ENCODE peak calls at places on chromosomes 16 and 17, in eight cellular contexts. P, S, Y, O, N, I, L and U are unnamed samples.

GRCh38 chr16:68786685-68787418 is 49.8 kb downstream of the CDH1 start:
- DNase-seq in P (no peak), S (no peak), Y (peak), O (no peak), N (no peak), I (no peak), L (no peak), U (no peak)

GRCh38 chr16:12729448-12729847 is 74.2 kb downstream of the CPPED1 start:
- DNase-seq in P (no peak), S (no peak), Y (peak), O (no peak), N (no peak), I (no peak), L (no peak), U (no peak)

GRCh38 chr17:13393841-13394710 is 207.7 kb downstream of the HS3ST3A1 start:
- DNase-seq in P (no peak), S (no peak), Y (peak), O (no peak), N (no peak), I (no peak), L (no peak), U (no peak)

GRCh38 chr17:49851387-49852291 is 3.8 kb upstream of the TAC4 start:
- DNase-seq in P (peak), S (peak), Y (peak), O (peak), N (peak), I (peak), L (peak), U (peak)

GRCh38 chr16:69818811-69819587 is 56.9 kb downstream of the WWP2 start:
- DNase-seq in P (no peak), S (no peak), Y (no peak), O (no peak), N (no peak), I (no peak), L (no peak), U (no peak)

GRCh38 chr17:75864448-75864871 is 9.3 kb upstream of the WBP2 start:
- DNase-seq in P (peak), S (no peak), Y (peak), O (peak), N (peak), I (peak), L (peak), U (no peak)

GRCh38 chr16:3472878-3473595 is 22.3 kb downstream of the C16orf90 start:
- DNase-seq in P (no peak), S (no peak), Y (no peak), O (no peak), N (peak), I (no peak), L (no peak), U (no peak)

GRCh38 chr16:2955438-2955778 is 8.7 kb upstream of the KREMEN2 start:
- DNase-seq in P (no peak), S (no peak), Y (no peak), O (no peak), N (no peak), I (no peak), L (no peak), U (no peak)

GRCh38 chr16:83473109-83473508 is 334.7 kb upstream of the HSBP1 start:
- DNase-seq in P (no peak), S (no peak), Y (peak), O (no peak), N (no peak), I (no peak), L (no peak), U (no peak)

GRCh38 chr17:32112416-32112815 is 29.9 kb upstream of the RHOT1 start:
- DNase-seq in P (no peak), S (no peak), Y (no peak), O (no peak), N (no peak), I (no peak), L (no peak), U (no peak)

GRCh38 chr16:55499951-55500350 is 8.9 kb upstream of the LPCAT2 start:
- DNase-seq in P (peak), S (no peak), Y (peak), O (no peak), N (peak), I (no peak), L (no peak), U (no peak)

GRCh38 chr16:71426069-71426879 is 15.6 kb downstream of the TLE7 start:
- DNase-seq in P (no peak), S (peak), Y (peak), O (no peak), N (peak), I (no peak), L (no peak), U (no peak)

GRCh38 chr16:28110479-28110878 is 47.0 kb upstream of the GSG1L start:
- DNase-seq in P (no peak), S (no peak), Y (peak), O (no peak), N (no peak), I (no peak), L (no peak), U (no peak)

GRCh38 chr16:68251812-68252211 is 6.6 kb downstream of the PLA2G15 start:
- DNase-seq in P (no peak), S (no peak), Y (no peak), O (peak), N (no peak), I (no peak), L (no peak), U (no peak)

GRCh38 chr16:85353839-85354622 is 241.8 kb upstream of the CIBAR2 start:
- DNase-seq in P (no peak), S (no peak), Y (no peak), O (no peak), N (no peak), I (no peak), L (no peak), U (no peak)

GRCh38 chr16:68031951-68032350 is 8.9 kb downstream of the DUS2 start:
- DNase-seq in P (no peak), S (no peak), Y (no peak), O (no peak), N (no peak), I (no peak), L (no peak), U (no peak)

GRCh38 chr16:47873434-47873833 is 282.4 kb downstream of the ABCC12 start:
- DNase-seq in P (no peak), S (no peak), Y (no peak), O (no peak), N (peak), I (no peak), L (no peak), U (no peak)

GRCh38 chr17:75505152-75505409 is 10.3 kb downstream of the CASKIN2 start:
- DNase-seq in P (no peak), S (no peak), Y (no peak), O (no peak), N (no peak), I (no peak), L (no peak), U (no peak)

GRCh38 chr17:42879596-42879985 is 21.0 kb upstream of the G6PC1 start:
- DNase-seq in P (no peak), S (no peak), Y (peak), O (no peak), N (no peak), I (no peak), L (no peak), U (no peak)

GRCh38 chr17:59853168-59853918 is 39.4 kb downstream of the TUBD1 start:
- DNase-seq in P (peak), S (peak), Y (peak), O (no peak), N (peak), I (no peak), L (no peak), U (no peak)

GRCh38 chr17:29962656-29963055 is 21.2 kb downstream of the EFCAB5 start:
- DNase-seq in P (no peak), S (no peak), Y (no peak), O (no peak), N (no peak), I (no peak), L (no peak), U (no peak)

GRCh38 chr17:851986-852385 is 69.8 kb downstream of the MRM3 start:
- DNase-seq in P (no peak), S (no peak), Y (no peak), O (no peak), N (no peak), I (no peak), L (no peak), U (no peak)

GRCh38 chr17:82439194-82439828 is 11.2 kb downstream of the CYBC1 start:
- DNase-seq in P (no peak), S (no peak), Y (no peak), O (no peak), N (no peak), I (no peak), L (no peak), U (no peak)

GRCh38 chr17:31051517-31051916 is 43.3 kb upstream of the NF1 start:
- DNase-seq in P (no peak), S (no peak), Y (no peak), O (no peak), N (no peak), I (no peak), L (no peak), U (no peak)

GRCh38 chr17:58337126-58337599 is 8.6 kb upstream of the TSPOAP1 start:
- DNase-seq in P (peak), S (no peak), Y (no peak), O (no peak), N (peak), I (peak), L (no peak), U (no peak)

GRCh38 chr16:4410335-4411075 is 5.9 kb downstream of the CORO7 start:
- DNase-seq in P (no peak), S (no peak), Y (peak), O (no peak), N (no peak), I (no peak), L (no peak), U (no peak)

GRCh38 chr16:89089142-89089541 is 4.5 kb upstream of the ACSF3 start:
- DNase-seq in P (no peak), S (no peak), Y (no peak), O (no peak), N (no peak), I (no peak), L (no peak), U (peak)